ENCODE peak calls at places on chromosomes 11 and 22, in five cellular contexts. M is lower lobe of right lung, J is uterus, G is mucosa of descending colon, X is IMR-90. S is an unnamed sample.

GRCh38 chr11:95187730-95188129 is 43.3 kb downstream of the SESN3 start:
- DNase-seq in X (no peak), G (no peak), M (no peak), J (no peak), S (no peak)

GRCh38 chr11:111097191-111097590 is 148.3 kb upstream of the POU2AF2 start:
- DNase-seq in J (peak), X (peak), M (peak), G (peak), S (peak)

GRCh38 chr11:129998905-129999304 is 3.7 kb downstream of the PRDM10 start:
- DNase-seq in X (no peak), J (no peak), G (peak), M (no peak), S (no peak)

GRCh38 chr11:6319879-6320410 is 356 bp downstream of the CAVIN3 start:
- DNase-seq in X (peak), J (peak), M (peak), G (peak), S (peak)

GRCh38 chr11:14384338-14384737 is 25.4 kb upstream of the RRAS2 start:
- DNase-seq in X (peak), M (no peak), J (no peak), G (no peak), S (no peak)

GRCh38 chr11:43573233-43573632 is 107.3 kb upstream of the HSD17B12 start:
- DNase-seq in G (peak), X (no peak), J (no peak), M (no peak), S (peak)

GRCh38 chr11:60069471-60069870 is 13.0 kb downstream of the MS4A3 start:
- DNase-seq in J (no peak), G (no peak), X (no peak), M (no peak), S (peak)

GRCh38 chr11:47406896-47407745 is 1.3 kb upstream of the SLC39A13 start:
- DNase-seq in J (no peak), G (no peak), X (peak), M (no peak), S (peak)

GRCh38 chr11:110356769-110357671 is 60.6 kb upstream of the RDX start:
- DNase-seq in X (peak), G (no peak), M (no peak), J (no peak), S (peak)

GRCh38 chr11:34573537-34573936 is 47.4 kb upstream of the EHF start:
- DNase-seq in G (no peak), X (no peak), M (no peak), J (no peak), S (no peak)

DNA sequence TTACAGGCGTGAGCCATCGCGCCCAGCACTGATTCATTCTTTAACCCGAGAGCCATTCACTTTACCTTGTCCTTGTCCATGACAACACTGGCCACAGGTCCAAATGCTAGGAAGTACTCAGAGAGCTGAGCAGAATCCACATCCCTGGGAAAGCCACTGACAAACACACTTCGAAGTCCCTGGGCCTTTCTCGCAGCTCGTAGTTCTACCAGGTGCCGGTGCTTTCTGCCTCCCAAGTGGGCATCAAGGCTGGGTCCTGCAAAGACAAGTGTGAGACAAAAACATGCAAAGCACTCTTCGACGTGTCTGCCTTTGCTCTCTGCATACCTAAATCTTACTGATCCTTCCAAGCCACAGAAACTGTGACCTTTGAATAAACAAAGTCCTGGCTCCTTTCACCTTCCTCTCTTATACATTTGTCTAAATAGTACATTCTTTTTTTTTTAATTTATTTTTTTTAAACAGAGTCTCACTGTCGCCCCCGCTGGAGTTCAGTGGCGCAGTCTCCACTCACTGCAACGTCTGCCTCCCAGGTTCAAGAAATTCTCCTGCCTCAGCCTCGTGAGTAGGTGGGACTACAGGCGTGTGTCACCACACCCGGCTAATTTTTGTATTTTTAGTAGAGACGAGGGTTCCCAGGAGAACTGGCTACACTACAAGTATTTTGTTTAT is 2.2 kb downstream of the TUT1 start:
- DNase-seq in J (no peak), G (no peak), X (no peak), M (no peak), S (no peak)
- TF ChIP-seq CTCF in J (no peak), G (no peak), X (peak), M (no peak), S (peak)

GRCh38 chr22:45977003-45977395 is at the start of gene WNT7B:
- DNase-seq in X (no peak), M (peak), J (no peak), G (no peak), S (peak)
- H3K4me3 ChIP-seq in X (peak), M (peak), J (no peak), G (no peak), S (peak)

DNA sequence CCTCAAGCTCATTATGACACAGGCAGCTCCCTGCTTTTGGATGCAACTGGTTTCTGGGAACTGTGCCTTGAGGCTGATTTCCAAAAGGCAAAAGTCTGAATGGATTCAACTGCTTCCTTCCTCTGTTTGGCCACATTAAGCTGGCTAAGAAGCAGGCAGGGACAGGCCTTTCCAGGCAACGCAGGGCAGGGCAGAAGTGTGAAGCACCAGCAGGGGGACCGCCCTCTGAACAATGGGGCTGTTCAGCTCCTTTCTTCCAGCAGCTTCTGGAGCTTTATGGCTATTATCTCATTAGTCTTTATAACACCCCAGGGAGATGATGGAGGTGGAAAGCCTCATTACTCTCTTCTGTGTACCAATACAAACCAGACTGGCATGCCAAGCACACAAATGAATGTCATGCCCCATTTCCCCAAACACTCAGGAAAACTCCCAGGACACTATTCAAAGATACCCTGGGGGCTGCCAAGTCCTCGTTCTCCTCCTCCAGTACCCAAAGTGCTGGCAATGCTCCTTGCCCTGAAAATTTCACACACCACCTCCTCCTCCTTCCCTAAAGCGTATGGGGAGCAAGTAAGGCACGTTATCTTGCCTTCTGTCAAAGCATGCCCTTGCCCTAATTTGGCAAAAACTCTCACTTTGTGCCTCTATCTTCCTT is 21.3 kb downstream of the MORC2 start:
- DNase-seq in X (no peak), G (peak), M (no peak), J (peak), S (peak)
- TF ChIP-seq CTCF in X (no peak), G (no peak), M (no peak), J (no peak), S (peak)

GRCh38 chr11:113167599-113167998 is 146.8 kb upstream of the TTC12 start:
- DNase-seq in X (no peak), J (no peak), M (no peak), G (no peak), S (peak)
- H3K4me3 ChIP-seq in X (no peak), J (no peak), M (no peak), G (no peak), S (no peak)

GRCh38 chr11:69002101-69002742 is 10.8 kb downstream of the MRGPRF start:
- DNase-seq in J (peak), G (no peak), M (peak), X (no peak), S (no peak)

GRCh38 chr11:68999093-68999747 is 13.8 kb downstream of the MRGPRF start:
- DNase-seq in M (peak), G (no peak), J (no peak), X (no peak), S (no peak)

GRCh38 chr11:69001301-69002081 is 11.6 kb downstream of the MRGPRF start:
- DNase-seq in G (no peak), J (peak), X (no peak), M (peak), S (no peak)

GRCh38 chr11:69000391-69000790 is 12.7 kb downstream of the MRGPRF start:
- DNase-seq in G (no peak), M (no peak), J (no peak), X (no peak), S (no peak)

GRCh38 chr11:69000831-69001245 is 12.2 kb downstream of the MRGPRF start:
- DNase-seq in M (peak), G (no peak), X (peak), J (peak), S (peak)
- TF ChIP-seq CTCF in M (peak), G (no peak), X (peak), J (peak), S (peak)

S was measured in epithelial cell of esophagus.